ENCODE peak calls at places on chromosomes 11 and 22, in four cellular contexts. M is K562, G is H1, A is GM12878. F is an unnamed sample.

GRCh38 chr11:8066911-8067455 is 14.0 kb upstream of the TUB start:
- DNase-seq in G (no peak), M (no peak), A (no peak), F (no peak)

GRCh38 chr11:86938900-86939880 is 16.0 kb downstream of the FZD4 start:
- DNase-seq in G (no peak), A (no peak), M (peak; percentile 43), F (peak; percentile 65)

GRCh38 chr11:64868904-64869570 is 9.4 kb downstream of the EHD1 start:
- DNase-seq in G (no peak), M (no peak), A (no peak), F (no peak)

GRCh38 chr11:77473801-77474508 is at the start of gene PAK1:
- DNase-seq in M (peak; percentile 94), G (peak; percentile 75), A (no peak), F (peak; percentile 54)

GRCh38 chr11:75277991-75278790 is 37.6 kb downstream of the TPBGL start:
- DNase-seq in A (no peak), G (no peak), M (no peak), F (no peak)

GRCh38 chr22:31829505-31829904 is 75.7 kb downstream of the DEPDC5 start:
- DNase-seq in A (peak; percentile 19), G (no peak), M (peak; percentile 44), F (peak; percentile 46)

GRCh38 chr11:6468712-6469495 is 4.8 kb downstream of the TRIM3 start:
- DNase-seq in M (peak; percentile 89), G (peak; percentile 88), A (peak; percentile 72), F (peak; percentile 57)

GRCh38 chr22:41975299-41976069 is 6.2 kb downstream of the SEPTIN3 start:
- DNase-seq in M (no peak), G (no peak), A (no peak), F (no peak)

GRCh38 chr22:47307326-47307725 is 544.9 kb downstream of the TBC1D22A start:
- DNase-seq in M (peak; percentile 39), A (no peak), G (no peak), F (no peak)

GRCh38 chr11:17781221-17781620 is 46.6 kb downstream of the KCNC1 start:
- DNase-seq in A (no peak), G (no peak), M (no peak), F (no peak)

GRCh38 chr11:60874421-60875365 is 7.4 kb downstream of the ZP1 start:
- DNase-seq in A (no peak), M (no peak), G (no peak), F (no peak)

GRCh38 chr11:7677071-7677470 is 3.8 kb upstream of the CYB5R2 start:
- DNase-seq in G (no peak), A (no peak), M (no peak), F (no peak)

GRCh38 chr11:26043665-26044064 is 288.3 kb upstream of the ANO3 start:
- DNase-seq in G (no peak), M (no peak), A (no peak), F (no peak)

GRCh38 chr11:105937331-105937730 is 84.7 kb downstream of the MSANTD4 start:
- DNase-seq in M (no peak), A (no peak), G (no peak), F (no peak)

GRCh38 chr11:65083834-65084597 is at the start of the genes CDCA5 and ZFPL1:
- DNase-seq in G (peak; percentile 70), M (peak; percentile 97), A (peak; percentile 75), F (peak; percentile 91)

GRCh38 chr11:13214276-13214865 is 63.2 kb upstream of the BMAL1 start:
- DNase-seq in M (no peak), G (no peak), A (no peak), F (no peak)

GRCh38 chr11:13220148-13220547 is 57.4 kb upstream of the BMAL1 start:
- DNase-seq in G (no peak), A (no peak), M (no peak), F (no peak)

GRCh38 chr11:13215157-13215556 is 62.4 kb upstream of the BMAL1 start:
- DNase-seq in A (no peak), M (no peak), G (no peak), F (no peak)

GRCh38 chr11:13221722-13222121 is 55.9 kb upstream of the BMAL1 start:
- DNase-seq in A (no peak), M (no peak), G (no peak), F (no peak)

GRCh38 chr11:13216019-13217006 is 61.3 kb upstream of the BMAL1 start:
- DNase-seq in M (no peak), A (no peak), G (no peak), F (peak; percentile 37)
- TF ChIP-seq HDAC6 in M (no peak), A (no peak), G (no peak), F (no peak)

DNA sequence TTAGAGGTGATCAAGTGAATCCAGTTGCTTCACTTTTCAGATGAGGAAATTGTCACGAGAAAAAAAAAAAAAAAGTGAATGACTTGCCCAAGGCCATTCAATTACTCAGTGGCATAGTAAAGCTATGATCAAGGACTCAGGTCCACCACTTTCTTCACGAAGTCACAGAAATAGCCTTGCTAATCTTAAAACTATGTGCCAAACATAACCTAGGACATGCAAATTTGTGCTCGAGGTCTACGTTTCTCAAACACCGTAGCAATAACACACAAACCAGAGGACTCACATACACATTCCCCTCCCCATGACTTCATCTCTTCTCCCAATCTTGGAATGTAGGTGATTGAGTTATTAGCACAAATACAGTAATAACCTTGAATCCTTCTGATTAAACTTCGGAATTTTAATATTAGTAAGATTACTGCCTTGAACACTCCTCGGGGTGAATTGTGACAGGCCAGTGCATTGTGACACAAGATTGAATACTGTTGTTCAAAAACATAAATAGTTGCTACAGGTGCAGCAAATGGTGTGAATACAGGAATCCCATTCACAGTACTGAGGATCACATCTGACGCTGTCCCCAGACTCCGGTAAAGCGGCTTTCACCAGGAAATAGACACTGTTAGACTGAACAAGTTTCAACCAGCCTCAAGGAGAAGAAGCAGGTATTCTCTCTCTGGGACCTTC is 3.8 kb downstream of the LGR4 start:
- DNase-seq in A (no peak), M (no peak), G (no peak), F (no peak)
- TF ChIP-seq HDAC6 in A (no peak), M (no peak), G (no peak), F (no peak)

DNA sequence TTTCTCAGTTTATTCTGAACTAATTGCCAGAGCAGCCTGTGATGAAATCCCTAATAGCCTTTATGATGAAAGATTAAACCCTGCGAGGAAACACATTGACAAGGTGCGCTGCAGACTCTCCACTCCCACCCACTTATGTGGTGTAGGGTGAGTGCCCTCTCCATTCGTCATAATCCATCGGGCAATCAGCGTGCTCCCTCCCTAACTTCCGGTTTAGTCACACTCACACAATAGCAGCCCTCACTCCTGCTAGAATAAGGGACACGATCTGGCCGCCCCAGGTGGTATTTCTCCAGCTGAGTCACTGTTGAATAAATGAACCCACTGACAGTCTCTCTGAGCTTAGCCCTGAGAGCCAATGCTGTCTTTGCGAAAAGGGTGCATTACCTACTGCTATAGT is 188.3 kb downstream of the OPCML start:
- DNase-seq in A (no peak), M (no peak), G (no peak), F (no peak)
- TF ChIP-seq HDAC6 in A (no peak), M (no peak), G (no peak), F (no peak)

GRCh38 chr22:24868979-24869378 is 63.0 kb downstream of the SGSM1 start:
- DNase-seq in G (no peak), A (no peak), M (no peak), F (no peak)
- TF ChIP-seq HDAC6 in G (no peak), A (no peak), M (no peak), F (no peak)

GRCh38 chr11:113774174-113774503 is 647 bp upstream of the ZW10 start:
- DNase-seq in A (no peak), G (no peak), M (no peak), F (no peak)
- TF ChIP-seq HDAC6 in A (no peak), G (no peak), M (no peak), F (no peak)

DNA sequence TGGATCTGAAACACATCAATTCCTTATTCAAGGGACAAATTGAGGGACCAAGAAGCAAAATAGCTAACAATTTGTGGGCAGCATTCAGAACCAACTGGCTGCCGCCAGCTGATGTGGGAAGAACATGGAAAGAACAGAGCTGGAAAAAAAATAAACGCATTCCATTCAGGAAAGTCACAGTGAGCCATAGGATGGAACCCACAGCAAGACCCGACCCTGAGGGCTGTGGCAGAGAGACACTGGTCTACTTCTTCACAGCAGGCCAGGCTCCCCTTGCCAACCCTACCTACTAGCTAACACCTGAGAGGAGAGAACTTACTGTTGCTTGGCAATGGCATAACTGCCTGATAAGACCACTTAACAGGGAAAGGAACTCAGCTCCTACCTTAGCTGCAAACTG is 123.5 kb upstream of the APOA1 start:
- DNase-seq in A (no peak), M (no peak), G (no peak), F (no peak)
- TF ChIP-seq HDAC6 in A (no peak), M (no peak), G (no peak), F (no peak)

GRCh38 chr11:1756791-1757771 is 6.6 kb downstream of the CTSD start:
- DNase-seq in M (no peak), G (no peak), A (no peak), F (no peak)
- TF ChIP-seq HDAC6 in M (no peak), G (no peak), A (no peak), F (no peak)

GRCh38 chr11:78666675-78667129 is 92.0 kb upstream of the NARS2 start:
- DNase-seq in G (no peak), M (peak; percentile 25), A (no peak), F (no peak)
- TF ChIP-seq HDAC6 in G (no peak), M (no peak), A (no peak), F (no peak)

F was measured in HepG2.